ENCODE peak calls at places on chromosome X, in five cellular contexts. L is hepatocyte, Y is foreskin fibroblast, P is heart left ventricle, M is brain microvascular endothelial cell. T is an unnamed sample.

GRCh38 chrX:23008431-23009099 is 8.8 kb downstream of the DDX53 start:
- DNase-seq in L (peak), Y (no peak), P (no peak), M (peak), T (peak)

GRCh38 chrX:71053217-71053621 is 14.9 kb downstream of the SNX12 start:
- DNase-seq in M (peak), P (peak), L (peak), Y (no peak), T (no peak)

GRCh38 chrX:133921764-133922389 is 63.5 kb downstream of the GPC3 start:
- DNase-seq in M (peak), Y (no peak), P (peak), L (peak), T (no peak)

GRCh38 chrX:132810488-132810887 is 147.9 kb downstream of the HS6ST2 start:
- DNase-seq in M (no peak), P (no peak), L (no peak), Y (no peak), T (no peak)

GRCh38 chrX:69154051-69154450 is 11.2 kb downstream of the PJA1 start:
- DNase-seq in Y (no peak), L (no peak), M (no peak), P (no peak), T (no peak)

GRCh38 chrX:104665691-104666090 is 99.7 kb downstream of the IL1RAPL2 start:
- DNase-seq in L (no peak), M (no peak), Y (no peak), P (no peak), T (no peak)

GRCh38 chrX:31298881-31299280 is 227.0 kb upstream of the FTHL17 start:
- DNase-seq in M (no peak), Y (no peak), L (no peak), P (no peak), T (no peak)

GRCh38 chrX:119292445-119292844 is 56.4 kb downstream of the PGRMC1 start:
- DNase-seq in Y (no peak), M (no peak), L (no peak), P (no peak), T (no peak)

GRCh38 chrX:63350551-63350950 is 581 bp downstream of the SPIN4 start:
- DNase-seq in P (no peak), M (no peak), Y (no peak), L (peak), T (no peak)

GRCh38 chrX:45715787-45716186 is 515.1 kb upstream of the DIPK2B start:
- DNase-seq in M (peak), P (no peak), L (no peak), Y (peak), T (no peak)

GRCh38 chrX:46831620-46832327 is 5.1 kb upstream of the RP2 start:
- DNase-seq in M (peak), L (no peak), Y (peak), P (no peak), T (no peak)

GRCh38 chrX:45400380-45400779 is 199.7 kb upstream of the DIPK2B start:
- DNase-seq in P (no peak), M (peak), L (no peak), Y (no peak), T (peak)

GRCh38 chrX:71475906-71476305 is 57.0 kb upstream of the OGT start:
- DNase-seq in P (no peak), M (no peak), Y (no peak), L (no peak), T (no peak)

GRCh38 chrX:135520553-135521404 is at the start of gene INTS6L:
- DNase-seq in P (peak), M (peak), L (peak), Y (peak), T (peak)

GRCh38 chrX:16484338-16484737 is 165.6 kb upstream of the S100G start:
- DNase-seq in M (peak), L (peak), Y (peak), P (no peak), T (peak)

GRCh38 chrX:47112316-47112954 is 32.1 kb downstream of the NDUFB11 start:
- DNase-seq in M (no peak), P (no peak), Y (no peak), L (no peak), T (no peak)

GRCh38 chrX:11626351-11626750 is 39.4 kb downstream of the ARHGAP6 start:
- DNase-seq in L (no peak), P (no peak), M (no peak), Y (no peak), T (no peak)

GRCh38 chrX:19840899-19841648 is 46.3 kb downstream of the SH3KBP1 start:
- DNase-seq in M (no peak), Y (no peak), L (no peak), P (no peak), T (no peak)

GRCh38 chrX:16771483-16772398 is 14.5 kb upstream of the TXLNG start:
- DNase-seq in L (peak), P (no peak), M (peak), Y (peak), T (peak)

GRCh38 chrX:130114141-130114561 is 3.9 kb upstream of the ELF4 start:
- DNase-seq in L (no peak), P (no peak), M (no peak), Y (no peak), T (no peak)

GRCh38 chrX:135327299-135327698 is 18.0 kb downstream of the ETDC start:
- DNase-seq in M (peak), P (no peak), L (no peak), Y (peak), T (peak)

GRCh38 chrX:19906293-19906692 is 18.9 kb upstream of the SH3KBP1 start:
- DNase-seq in M (no peak), P (no peak), Y (no peak), L (no peak), T (no peak)

GRCh38 chrX:100449696-100450606 is 39.9 kb upstream of the PCDH19 start:
- DNase-seq in L (no peak), P (peak), Y (no peak), M (no peak), T (no peak)

GRCh38 chrX:39654183-39654925 is 443.4 kb downstream of the BCOR start:
- DNase-seq in Y (no peak), L (no peak), M (no peak), P (no peak), T (no peak)

GRCh38 chrX:144219035-144219434 is 335.2 kb downstream of the UBE2NL start:
- DNase-seq in M (no peak), Y (no peak), L (peak), P (no peak), T (no peak)
- TF ChIP-seq CTCF in M (no peak), Y (no peak), L (peak), P (no peak), T (no peak)

GRCh38 chrX:316351-317325 is 2.0 kb downstream of the GTPBP6 start:
- DNase-seq in P (peak), Y (no peak), L (no peak), M (no peak), T (no peak)
- H3K4me3 ChIP-seq in P (no peak), Y (no peak), L (no peak), M (no peak), T (no peak)

GRCh38 chrX:44011505-44011904 is 38.3 kb upstream of the NDP start:
- DNase-seq in M (no peak), P (no peak), Y (no peak), L (no peak), T (no peak)

GRCh38 chrX:44016906-44017305 is 43.7 kb upstream of the NDP start:
- DNase-seq in L (no peak), P (no peak), M (no peak), Y (no peak), T (no peak)

GRCh38 chrX:44017726-44018125 is 44.5 kb upstream of the NDP start:
- DNase-seq in Y (no peak), L (peak), M (no peak), P (no peak), T (no peak)

GRCh38 chrX:44010626-44011025 is 37.4 kb upstream of the NDP start:
- DNase-seq in Y (no peak), M (no peak), P (no peak), L (no peak), T (no peak)

GRCh38 chrX:44012484-44013096 is 39.4 kb upstream of the NDP start:
- DNase-seq in M (peak), Y (peak), P (peak), L (no peak), T (peak)
- TF ChIP-seq CTCF in M (peak), Y (no peak), P (no peak), L (no peak), T (no peak)

GRCh38 chrX:117973175-117974075 is 143.2 kb downstream of the KLHL13 start:
- DNase-seq in P (no peak), Y (no peak), L (no peak), M (no peak), T (no peak)
- H3K4me3 ChIP-seq in P (no peak), Y (peak), L (no peak), M (no peak), T (no peak)

T was measured in astrocyte of the cerebellum.